ENCODE peak calls at places on chromosomes 7 and 10, in four cellular contexts. One of them, this sample, is unnamed.

GRCh38 chr10:15745748-15746147 is 26.0 kb upstream of the ITGA8 start:
- DNase-seq in A673: no peak
- DNase-seq in sigmoid colon: no peak
- DNase-seq in A549: no peak
- DNase-seq in this sample: peak; percentile 45

GRCh38 chr7:68461430-68461829 is 1136.8 kb upstream of the AUTS2 start:
- DNase-seq in A673: no peak
- DNase-seq in sigmoid colon: no peak
- DNase-seq in A549: no peak
- DNase-seq in this sample: peak; percentile 83

GRCh38 chr10:116472874-116473273 is 45.2 kb downstream of the PNLIPRP3 start:
- DNase-seq in A673: no peak
- DNase-seq in A549: no peak
- DNase-seq in sigmoid colon: no peak
- DNase-seq in this sample: no peak

GRCh38 chr10:125531470-125531869 is 151.5 kb downstream of the TEX36 start:
- DNase-seq in sigmoid colon: no peak
- DNase-seq in A673: no peak
- DNase-seq in A549: no peak
- DNase-seq in this sample: peak; percentile 4

GRCh38 chr7:544528-545221 is 25.0 kb upstream of the PDGFA start:
- DNase-seq in A673: no peak
- DNase-seq in sigmoid colon: no peak
- DNase-seq in A549: no peak
- DNase-seq in this sample: no peak

GRCh38 chr7:25399000-25399750 is 170.9 kb upstream of the NPVF start:
- DNase-seq in A673: no peak
- DNase-seq in A549: no peak
- DNase-seq in sigmoid colon: no peak
- DNase-seq in this sample: no peak

GRCh38 chr7:106029941-106030340 is 66.9 kb downstream of the CDHR3 start:
- DNase-seq in sigmoid colon: peak; percentile 40
- DNase-seq in A673: no peak
- DNase-seq in A549: no peak
- DNase-seq in this sample: no peak

GRCh38 chr7:64045301-64046040 is at the start of gene ZNF727:
- DNase-seq in sigmoid colon: peak; percentile 71
- DNase-seq in A549: no peak
- DNase-seq in A673: no peak
- DNase-seq in this sample: no peak

GRCh38 chr7:134618756-134619530 is 27.7 kb upstream of the BPGM start:
- DNase-seq in A673: no peak
- DNase-seq in sigmoid colon: no peak
- DNase-seq in A549: no peak
- DNase-seq in this sample: peak; percentile 71

GRCh38 chr10:4790922-4791321 is 35.1 kb upstream of the AKR1E2 start:
- DNase-seq in A673: no peak
- DNase-seq in sigmoid colon: no peak
- DNase-seq in A549: no peak
- DNase-seq in this sample: no peak

GRCh38 chr10:12500406-12501303 is 151.3 kb downstream of the CAMK1D start:
- DNase-seq in A673: peak; percentile 72
- DNase-seq in sigmoid colon: peak; percentile 50
- DNase-seq in A549: no peak
- DNase-seq in this sample: no peak

GRCh38 chr10:3025300-3025699 is 42.0 kb upstream of the PFKP start:
- DNase-seq in sigmoid colon: no peak
- DNase-seq in A673: no peak
- DNase-seq in A549: no peak
- DNase-seq in this sample: no peak

GRCh38 chr10:30818010-30818660 is 188.6 kb upstream of the LYZL2 start:
- DNase-seq in A673: no peak
- DNase-seq in sigmoid colon: peak; percentile 78
- DNase-seq in A549: no peak
- DNase-seq in this sample: peak; percentile 42

GRCh38 chr7:5495581-5496375 is 72.1 kb upstream of the TNRC18 start:
- DNase-seq in sigmoid colon: peak; percentile 95
- DNase-seq in A549: no peak
- DNase-seq in A673: no peak
- DNase-seq in this sample: no peak

GRCh38 chr7:668139-668871 is 58.2 kb upstream of the DNAAF5 start:
- DNase-seq in A673: no peak
- DNase-seq in A549: no peak
- DNase-seq in sigmoid colon: peak; percentile 89
- DNase-seq in this sample: peak; percentile 88

GRCh38 chr7:145893925-145894535 is 222.6 kb upstream of the CNTNAP2 start:
- DNase-seq in sigmoid colon: no peak
- DNase-seq in A673: no peak
- DNase-seq in A549: no peak
- DNase-seq in this sample: no peak

GRCh38 chr10:102775201-102775972 is 31.6 kb downstream of the WBP1L start:
- DNase-seq in A673: no peak
- DNase-seq in sigmoid colon: peak; percentile 94
- DNase-seq in A549: no peak
- DNase-seq in this sample: peak; percentile 29

GRCh38 chr7:107446531-107446930 is 23.3 kb upstream of the GPR22 start:
- DNase-seq in A673: no peak
- DNase-seq in sigmoid colon: no peak
- DNase-seq in A549: no peak
- DNase-seq in this sample: peak; percentile 46

GRCh38 chr7:95549818-95550529 is 46.3 kb downstream of the PDK4 start:
- DNase-seq in A673: peak; percentile 88
- DNase-seq in sigmoid colon: peak; percentile 99
- DNase-seq in A549: peak; percentile 74
- DNase-seq in this sample: peak; percentile 99

GRCh38 chr7:152579070-152579469 is 96.9 kb downstream of the XRCC2 start:
- DNase-seq in A549: no peak
- DNase-seq in sigmoid colon: no peak
- DNase-seq in A673: no peak
- DNase-seq in this sample: peak; percentile 51

GRCh38 chr7:79855172-79855571 is 279.5 kb upstream of the GNAI1 start:
- DNase-seq in sigmoid colon: no peak
- DNase-seq in A549: no peak
- DNase-seq in A673: no peak
- DNase-seq in this sample: no peak

DNA sequence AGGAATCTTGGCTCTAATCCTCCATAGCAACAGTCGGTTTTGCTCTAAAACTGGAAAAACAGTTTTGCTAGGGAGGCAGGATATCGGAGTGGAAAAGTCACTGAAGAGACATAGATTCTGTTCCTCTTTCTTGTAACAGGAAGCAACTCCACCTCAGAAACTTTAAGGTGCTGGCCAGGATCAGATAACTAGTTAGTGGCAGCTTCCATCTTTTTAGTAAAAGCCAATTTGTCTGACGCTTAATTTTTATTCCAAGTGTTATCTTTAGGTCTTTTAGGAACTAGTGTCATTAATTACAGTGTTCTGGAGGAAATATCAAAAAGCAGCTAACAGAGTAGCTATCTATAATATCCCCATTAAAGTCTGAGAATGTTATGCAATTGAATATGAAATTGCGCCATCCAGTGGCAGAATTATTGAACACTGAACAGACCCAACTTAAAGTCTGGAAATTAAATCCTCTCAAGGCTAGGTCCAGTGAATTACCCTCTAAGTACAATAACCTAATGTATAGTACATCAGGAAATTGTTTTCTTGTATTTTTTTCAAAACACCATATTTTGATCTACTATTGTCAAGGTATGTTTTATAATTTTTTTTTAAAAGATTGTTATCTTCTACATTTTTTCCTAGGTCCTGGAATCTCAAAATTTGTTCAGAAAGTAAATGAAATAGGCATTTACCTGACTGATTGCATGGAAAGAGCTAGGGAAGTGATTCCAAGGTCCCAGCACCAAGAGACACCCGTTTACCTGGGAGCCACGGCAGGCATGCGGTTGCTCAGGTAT is 65.9 kb upstream of the CC2D2B start:
- DNase-seq in A673: peak; percentile 74
- DNase-seq in A549: peak; percentile 35
- DNase-seq in sigmoid colon: no peak
- DNase-seq in this sample: peak; percentile 39
- TF ChIP-seq CTCF in A673: peak; percentile 79
- TF ChIP-seq CTCF in A549: peak; percentile 66
- TF ChIP-seq CTCF in sigmoid colon: peak; percentile 60
- TF ChIP-seq CTCF in this sample: peak; percentile 61

GRCh38 chr7:28163955-28164354 is 16.6 kb downstream of the JAZF1 start:
- DNase-seq in sigmoid colon: no peak
- DNase-seq in A549: no peak
- DNase-seq in A673: no peak
- DNase-seq in this sample: peak; percentile 76
- H3K4me1 ChIP-seq in sigmoid colon: peaks cover 39% of the 10 kb centered on the region
- H3K4me1 ChIP-seq in A549: peaks cover 10% of the 10 kb centered on the region
- H3K4me1 ChIP-seq in A673: no peaks in the 10 kb centered on the region
- H3K4me1 ChIP-seq in this sample: peaks cover 15% of the 10 kb centered on the region

DNA sequence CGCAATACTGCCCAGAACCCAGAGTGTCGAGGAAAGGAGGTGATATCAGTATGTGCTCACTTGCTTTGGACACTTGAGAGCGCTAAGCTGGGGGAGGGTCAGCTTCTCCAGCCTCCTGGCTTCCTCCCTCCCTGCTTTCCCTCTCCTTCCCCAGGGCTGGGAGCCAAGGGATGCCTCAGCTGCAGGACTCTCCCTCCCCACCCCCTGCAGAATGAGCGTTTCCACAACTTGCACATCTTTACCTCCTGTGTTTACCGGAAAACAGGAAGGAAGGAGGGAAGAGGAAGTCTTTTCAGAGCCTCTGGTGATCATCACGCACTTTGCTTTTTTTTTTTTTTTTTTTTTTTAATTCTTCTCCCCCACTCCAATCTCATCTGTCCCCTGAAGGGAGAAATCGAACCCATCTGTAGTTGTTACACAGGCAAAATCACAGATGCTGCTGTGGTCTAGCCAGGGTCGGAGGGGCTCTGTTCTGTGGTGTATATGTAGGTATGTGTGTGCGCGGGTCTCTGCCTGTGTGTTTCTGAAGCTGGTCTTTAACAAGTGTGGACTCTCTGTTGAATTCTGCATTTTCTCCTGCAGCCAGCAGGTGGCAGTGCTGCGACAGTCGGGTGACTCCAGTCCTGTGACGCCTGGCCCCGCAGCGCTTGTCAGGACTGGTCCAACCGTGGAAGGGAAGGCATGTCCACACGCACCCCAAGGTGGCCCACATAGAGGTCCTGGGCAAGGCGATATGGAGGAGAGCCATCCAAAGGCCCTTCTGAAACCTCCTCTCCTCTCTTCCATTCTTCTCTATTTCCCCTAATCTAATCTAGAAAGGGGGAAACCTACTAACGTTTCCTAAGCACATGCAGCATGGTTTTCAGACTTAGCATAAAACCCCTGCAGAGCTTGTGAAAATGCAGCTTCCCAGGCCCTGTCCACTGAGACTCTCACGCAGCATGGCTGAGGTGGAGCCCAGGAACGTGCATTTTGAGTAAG is 257.6 kb downstream of the PLXNA4 start:
- DNase-seq in sigmoid colon: peak; percentile 92
- DNase-seq in A673: peak; percentile 86
- DNase-seq in A549: peak; percentile 93
- DNase-seq in this sample: peak; percentile 78
- TF ChIP-seq CTCF in sigmoid colon: peak; percentile 73
- TF ChIP-seq CTCF in A673: peak; percentile 92
- TF ChIP-seq CTCF in A549: peak; percentile 88
- TF ChIP-seq CTCF in this sample: peak; percentile 87

DNA sequence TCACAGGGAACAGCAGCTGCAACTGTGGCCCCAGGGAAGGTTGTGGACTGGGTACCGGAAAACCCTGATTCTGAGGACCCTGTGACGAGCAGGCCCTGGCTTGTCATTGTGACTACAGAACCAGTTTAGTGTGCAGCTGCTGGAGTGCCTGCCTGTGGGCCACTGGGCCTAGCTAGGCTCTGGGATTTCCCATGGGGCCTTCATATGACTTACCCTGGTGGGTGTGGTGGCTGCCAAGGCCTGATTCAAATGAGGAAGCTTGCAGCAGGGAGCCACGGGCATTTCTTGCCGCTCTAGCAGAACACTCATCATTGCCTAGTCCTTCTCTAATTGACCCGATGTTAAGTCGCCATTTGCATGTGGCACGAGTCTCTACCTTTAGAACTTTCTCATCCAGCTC is 14.7 kb upstream of the CAMK2G start:
- DNase-seq in A549: no peak
- DNase-seq in sigmoid colon: peak; percentile 77
- DNase-seq in A673: peak; percentile 92
- DNase-seq in this sample: peak; percentile 72
- H3K4me1 ChIP-seq in A549: peaks cover 72% of the 10 kb centered on the region
- H3K4me1 ChIP-seq in sigmoid colon: peaks cover 32% of the 10 kb centered on the region
- H3K4me1 ChIP-seq in A673: peaks cover 38% of the 10 kb centered on the region
- H3K4me1 ChIP-seq in this sample: peaks cover 34% of the 10 kb centered on the region

This sample was measured in fibroblast of lung.